ENCODE peak calls at places on chromosomes 1 and 21, in five cellular contexts. V, J, E, R and Z are unnamed samples.

GRCh38 chr1:81681570-81681969 is 119.2 kb upstream of the ADGRL2 start:
- DNase-seq in V (no peak), J (no peak), E (no peak), R (no peak), Z (no peak)

GRCh38 chr1:24277420-24278169 is 41.6 kb upstream of the GRHL3 start:
- DNase-seq in V (no peak), J (no peak), E (no peak), R (no peak), Z (no peak)

GRCh38 chr1:91124290-91124975 is 102.6 kb upstream of the ZNF644 start:
- DNase-seq in V (no peak), J (no peak), E (no peak), R (no peak), Z (no peak)

GRCh38 chr1:111738436-111739221 is 566 bp downstream of the INKA2 start:
- DNase-seq in V (peak; percentile 82), J (peak; percentile 81), E (no peak), R (peak; percentile 92), Z (no peak)

GRCh38 chr1:206814716-206815341 is 42.5 kb upstream of the IL10 start:
- DNase-seq in V (peak; percentile 28), J (no peak), E (no peak), R (peak; percentile 54), Z (no peak)

GRCh38 chr1:116724765-116725375 is 29.4 kb upstream of the CD2 start:
- DNase-seq in V (no peak), J (peak; percentile 29), E (peak; percentile 11), R (peak; percentile 44), Z (peak; percentile 64)

GRCh38 chr1:88877382-88877825 is 14.0 kb downstream of the GTF2B start:
- DNase-seq in V (no peak), J (no peak), E (no peak), R (no peak), Z (no peak)

GRCh38 chr1:59399642-59400041 is 102.7 kb downstream of the FGGY start:
- DNase-seq in V (no peak), J (no peak), E (no peak), R (no peak), Z (no peak)

GRCh38 chr21:26795866-26796329 is 49.3 kb downstream of the ADAMTS1 start:
- DNase-seq in V (peak; percentile 37), J (peak; percentile 80), E (no peak), R (peak; percentile 77), Z (peak; percentile 43)

GRCh38 chr1:10816743-10817369 is 20.4 kb upstream of the CASZ1 start:
- DNase-seq in V (no peak), J (no peak), E (no peak), R (no peak), Z (no peak)

GRCh38 chr1:39107891-39108290 is 81.7 kb downstream of the NDUFS5 start:
- DNase-seq in V (no peak), J (no peak), E (no peak), R (no peak), Z (no peak)

GRCh38 chr1:6247651-6248050 is 3.7 kb downstream of the HES3 start:
- DNase-seq in V (no peak), J (no peak), E (no peak), R (no peak), Z (no peak)

GRCh38 chr1:176605151-176605550 is 142.2 kb downstream of the PAPPA2 start:
- DNase-seq in V (no peak), J (no peak), E (no peak), R (no peak), Z (no peak)

GRCh38 chr1:3176028-3176427 is 107.0 kb downstream of the PRDM16 start:
- DNase-seq in V (no peak), J (no peak), E (no peak), R (no peak), Z (no peak)

GRCh38 chr1:157090771-157091170 is 8.8 kb downstream of the ETV3L start:
- DNase-seq in V (no peak), J (no peak), E (no peak), R (no peak), Z (no peak)

GRCh38 chr1:25610822-25611630 is 5.6 kb upstream of the MAN1C1 start:
- DNase-seq in V (no peak), J (no peak), E (no peak), R (no peak), Z (no peak)

GRCh38 chr1:19825298-19825697 is 10.2 kb upstream of the RNF186 start:
- DNase-seq in V (no peak), J (no peak), E (no peak), R (no peak), Z (no peak)

GRCh38 chr1:160187407-160187806 is 3.0 kb upstream of the CASQ1 start:
- DNase-seq in V (no peak), J (no peak), E (no peak), R (no peak), Z (no peak)

GRCh38 chr1:192476802-192477298 is 98.7 kb upstream of the RGS1 start:
- DNase-seq in V (peak; percentile 31), J (no peak), E (no peak), R (peak; percentile 60), Z (no peak)

GRCh38 chr1:60423181-60423780 is 349.7 kb upstream of the C1orf87 start:
- DNase-seq in V (no peak), J (no peak), E (no peak), R (no peak), Z (no peak)

GRCh38 chr1:196723325-196724185 is 51.1 kb upstream of the CFHR3 start:
- DNase-seq in V (no peak), J (no peak), E (no peak), R (no peak), Z (peak; percentile 59)

GRCh38 chr1:14842891-14843290 is 244.4 kb downstream of the KAZN start:
- DNase-seq in V (no peak), J (no peak), E (no peak), R (no peak), Z (no peak)

DNA sequence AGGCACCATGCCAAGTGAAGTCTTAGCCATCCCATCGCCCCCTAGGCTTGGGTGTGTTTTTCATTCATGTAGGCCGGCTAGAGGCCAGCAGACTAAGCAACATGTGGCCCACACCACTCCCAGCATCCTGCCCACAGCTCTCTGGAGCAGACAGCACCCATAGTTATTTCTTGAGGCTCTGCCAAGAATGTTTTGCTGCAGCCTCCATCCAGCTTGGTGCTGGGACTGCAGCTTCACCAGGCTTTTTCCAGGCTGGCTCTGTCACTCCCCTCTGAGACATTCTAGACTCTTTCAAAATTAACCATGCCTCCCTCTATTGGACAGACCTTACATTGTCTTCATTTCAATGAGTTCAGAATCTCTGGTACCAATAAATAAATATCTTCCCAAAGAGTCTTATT is 104.2 kb downstream of the DUSP10 start:
- DNase-seq in V (peak; percentile 14), J (no peak), E (no peak), R (peak; percentile 29), Z (no peak)
- TF ChIP-seq CTCF in V (peak; percentile 41), J (no peak), E (no peak), R (no peak), Z (no peak)

DNA sequence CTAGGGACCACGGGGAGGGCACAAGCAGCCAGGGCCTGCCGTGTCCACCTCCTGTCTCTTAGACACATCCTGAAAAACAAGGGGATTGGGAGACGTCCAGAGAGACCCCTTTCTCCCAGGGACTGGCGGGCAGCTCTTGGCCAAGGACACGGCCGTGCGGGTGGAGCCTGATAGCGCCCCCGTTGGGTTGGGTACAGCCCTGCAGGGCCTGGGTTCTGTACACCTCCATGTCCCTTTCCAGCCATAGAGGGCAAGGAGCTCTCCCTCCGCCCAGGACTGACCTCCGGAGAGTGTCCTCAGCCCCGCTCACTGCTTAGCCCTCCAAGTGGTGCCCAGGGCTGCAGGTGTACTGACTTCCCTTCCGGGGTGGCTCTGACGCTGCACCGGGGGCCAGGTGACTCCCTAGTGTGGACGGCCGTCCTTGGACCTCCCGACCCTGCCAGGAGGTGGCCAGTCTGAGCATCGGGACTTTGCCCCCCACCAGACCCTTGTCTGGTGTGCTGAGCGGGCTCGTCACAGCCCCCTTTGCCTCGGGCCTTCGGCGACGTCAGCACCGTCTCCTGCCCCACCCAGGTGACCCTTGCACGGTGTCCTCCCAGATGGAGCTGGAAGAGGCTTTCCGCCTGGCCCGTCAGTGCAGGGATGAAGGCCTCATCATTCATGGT is 5.8 kb downstream of the PRKCZ start:
- DNase-seq in V (no peak), J (no peak), E (no peak), R (peak; percentile 18), Z (no peak)
- TF ChIP-seq CTCF in V (no peak), J (no peak), E (no peak), R (no peak), Z (no peak)

GRCh38 chr1:241605146-241605805 is 34.9 kb downstream of the CHML start:
- DNase-seq in V (no peak), J (no peak), E (no peak), R (no peak), Z (no peak)
- TF ChIP-seq CTCF in V (no peak), J (no peak), E (no peak), R (no peak), Z (no peak)

DNA sequence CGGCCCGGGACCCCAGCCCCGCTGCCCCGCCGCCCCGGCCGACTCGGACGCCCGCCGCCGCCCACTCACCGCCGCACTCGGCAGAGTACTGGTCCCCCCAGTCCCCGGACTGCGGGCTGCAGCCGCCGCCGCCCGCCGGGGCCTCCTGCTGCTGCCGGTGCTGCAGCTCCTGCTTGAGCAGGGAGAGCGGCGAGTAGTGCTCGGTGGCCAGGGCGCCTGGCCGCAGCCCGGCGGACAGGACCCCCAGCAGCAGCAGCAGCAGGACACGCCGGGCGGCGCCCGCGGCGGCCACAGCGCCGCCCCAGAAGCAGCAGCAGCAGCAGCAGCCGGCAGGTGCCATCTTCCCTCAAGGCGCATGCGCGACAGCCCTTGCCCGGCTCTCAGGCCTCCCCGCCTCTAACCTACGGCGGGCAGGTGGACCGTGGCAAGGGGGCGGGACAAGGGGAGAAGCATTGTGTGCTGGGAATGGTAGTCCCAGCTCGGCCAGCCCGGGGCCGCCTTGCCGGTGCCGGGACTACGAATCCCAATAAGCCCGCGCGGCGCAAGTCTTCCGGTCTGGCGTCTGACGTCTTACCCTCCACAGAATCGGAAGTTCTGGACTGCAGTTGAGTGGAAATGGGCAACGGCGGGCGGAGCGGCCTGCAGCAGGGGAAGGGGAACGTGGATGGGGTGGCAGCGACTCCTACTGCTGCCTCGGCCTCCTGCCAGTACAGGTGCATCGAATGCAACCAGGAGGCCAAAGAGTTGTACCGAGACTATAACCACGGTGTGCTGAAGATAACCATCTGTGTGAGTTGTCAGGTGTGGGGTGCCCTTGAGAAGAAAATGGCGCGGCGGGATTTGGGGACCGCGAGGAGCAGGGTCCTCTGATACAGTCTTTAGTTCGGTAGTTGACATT is at the start of the genes ARV1 and TTC13:
- DNase-seq in V (peak; percentile 99), J (peak; percentile 98), E (peak; percentile 95), R (peak; percentile 100), Z (peak; percentile 93)
- TF ChIP-seq CTCF in V (peak; percentile 45), J (peak; percentile 26), E (no peak), R (peak; percentile 19), Z (no peak)